ENCODE peak calls at places on chromosome 16, in eight cellular contexts. One of them, this sample, is unnamed.

GRCh38 chr16:29891525-29892457 is 7.6 kb downstream of the SEZ6L2 start:
- DNase-seq in K562: no peak
- DNase-seq in BJ: no peak
- DNase-seq in left ventricle myocardium inferior: no peak
- DNase-seq in H1: no peak
- DNase-seq in fibroblast of lung: no peak
- DNase-seq in uterus: no peak
- DNase-seq in choroid plexus epithelial cell: no peak
- DNase-seq in this sample: no peak

GRCh38 chr16:10509534-10510025 is 70.8 kb downstream of the EMP2 start:
- DNase-seq in K562: peak; percentile 78
- DNase-seq in BJ: no peak
- DNase-seq in left ventricle myocardium inferior: no peak
- DNase-seq in H1: peak; percentile 33
- DNase-seq in fibroblast of lung: peak; percentile 86
- DNase-seq in uterus: peak; percentile 50
- DNase-seq in choroid plexus epithelial cell: peak; percentile 92
- DNase-seq in this sample: no peak

GRCh38 chr16:59330030-59330670 is 596.0 kb upstream of the GOT2 start:
- DNase-seq in K562: no peak
- DNase-seq in BJ: peak; percentile 1
- DNase-seq in left ventricle myocardium inferior: no peak
- DNase-seq in H1: no peak
- DNase-seq in fibroblast of lung: no peak
- DNase-seq in uterus: no peak
- DNase-seq in choroid plexus epithelial cell: peak; percentile 50
- DNase-seq in this sample: no peak

GRCh38 chr16:66945939-66946338 is 10.6 kb downstream of the CES2 start:
- DNase-seq in K562: no peak
- DNase-seq in BJ: no peak
- DNase-seq in left ventricle myocardium inferior: no peak
- DNase-seq in H1: no peak
- DNase-seq in fibroblast of lung: no peak
- DNase-seq in uterus: no peak
- DNase-seq in choroid plexus epithelial cell: no peak
- DNase-seq in this sample: no peak

GRCh38 chr16:2912330-2913199 is 834 bp downstream of the FLYWCH1 start:
- DNase-seq in K562: peak; percentile 59
- DNase-seq in BJ: no peak
- DNase-seq in left ventricle myocardium inferior: no peak
- DNase-seq in H1: no peak
- DNase-seq in fibroblast of lung: peak; percentile 79
- DNase-seq in uterus: peak; percentile 41
- DNase-seq in choroid plexus epithelial cell: peak; percentile 80
- DNase-seq in this sample: peak; percentile 34

GRCh38 chr16:47978491-47979490 is 177.0 kb downstream of the ABCC12 start:
- DNase-seq in K562: no peak
- DNase-seq in BJ: no peak
- DNase-seq in left ventricle myocardium inferior: no peak
- DNase-seq in H1: no peak
- DNase-seq in fibroblast of lung: no peak
- DNase-seq in uterus: no peak
- DNase-seq in choroid plexus epithelial cell: no peak
- DNase-seq in this sample: no peak

GRCh38 chr16:50246299-50247122 is 19.8 kb upstream of the ADCY7 start:
- DNase-seq in K562: no peak
- DNase-seq in BJ: no peak
- DNase-seq in left ventricle myocardium inferior: no peak
- DNase-seq in H1: no peak
- DNase-seq in fibroblast of lung: no peak
- DNase-seq in uterus: no peak
- DNase-seq in choroid plexus epithelial cell: no peak
- DNase-seq in this sample: peak; percentile 38

GRCh38 chr16:67456383-67457140 is 24.4 kb downstream of the ATP6V0D1 start:
- DNase-seq in K562: peak; percentile 38
- DNase-seq in BJ: no peak
- DNase-seq in left ventricle myocardium inferior: peak; percentile 72
- DNase-seq in H1: no peak
- DNase-seq in fibroblast of lung: peak; percentile 63
- DNase-seq in uterus: peak; percentile 82
- DNase-seq in choroid plexus epithelial cell: peak; percentile 55
- DNase-seq in this sample: no peak

GRCh38 chr16:66470556-66470955 is 43.5 kb downstream of the BEAN1 start:
- DNase-seq in K562: no peak
- DNase-seq in BJ: no peak
- DNase-seq in left ventricle myocardium inferior: no peak
- DNase-seq in H1: no peak
- DNase-seq in fibroblast of lung: no peak
- DNase-seq in uterus: no peak
- DNase-seq in choroid plexus epithelial cell: no peak
- DNase-seq in this sample: no peak

GRCh38 chr16:9148376-9149015 is 57.1 kb downstream of the HAPSTR1 start:
- DNase-seq in K562: no peak
- DNase-seq in BJ: no peak
- DNase-seq in left ventricle myocardium inferior: no peak
- DNase-seq in H1: no peak
- DNase-seq in fibroblast of lung: no peak
- DNase-seq in uterus: no peak
- DNase-seq in choroid plexus epithelial cell: no peak
- DNase-seq in this sample: no peak

GRCh38 chr16:68328860-68329370 is 18.1 kb downstream of the PRMT7 start:
- DNase-seq in K562: no peak
- DNase-seq in BJ: no peak
- DNase-seq in left ventricle myocardium inferior: no peak
- DNase-seq in H1: no peak
- DNase-seq in fibroblast of lung: no peak
- DNase-seq in uterus: no peak
- DNase-seq in choroid plexus epithelial cell: no peak
- DNase-seq in this sample: no peak

GRCh38 chr16:17130733-17131132 is 340.0 kb downstream of the XYLT1 start:
- DNase-seq in K562: no peak
- DNase-seq in BJ: no peak
- DNase-seq in left ventricle myocardium inferior: no peak
- DNase-seq in H1: no peak
- DNase-seq in fibroblast of lung: no peak
- DNase-seq in uterus: no peak
- DNase-seq in choroid plexus epithelial cell: no peak
- DNase-seq in this sample: no peak

GRCh38 chr16:4404247-4404966 is 12.0 kb downstream of the CORO7 start:
- DNase-seq in K562: no peak
- DNase-seq in BJ: no peak
- DNase-seq in left ventricle myocardium inferior: peak; percentile 32
- DNase-seq in H1: peak; percentile 72
- DNase-seq in fibroblast of lung: no peak
- DNase-seq in uterus: peak; percentile 40
- DNase-seq in choroid plexus epithelial cell: peak; percentile 70
- DNase-seq in this sample: no peak

GRCh38 chr16:65106792-65107191 is 15.1 kb downstream of the CDH11 start:
- DNase-seq in K562: no peak
- DNase-seq in BJ: no peak
- DNase-seq in left ventricle myocardium inferior: no peak
- DNase-seq in H1: no peak
- DNase-seq in fibroblast of lung: peak; percentile 21
- DNase-seq in uterus: no peak
- DNase-seq in choroid plexus epithelial cell: peak; percentile 75
- DNase-seq in this sample: no peak

GRCh38 chr16:3458278-3458851 is 14.9 kb downstream of the NAA60 start:
- DNase-seq in K562: no peak
- DNase-seq in BJ: no peak
- DNase-seq in left ventricle myocardium inferior: no peak
- DNase-seq in H1: no peak
- DNase-seq in fibroblast of lung: peak; percentile 35
- DNase-seq in uterus: no peak
- DNase-seq in choroid plexus epithelial cell: peak; percentile 67
- DNase-seq in this sample: no peak

GRCh38 chr16:72202014-72202413 is 30.1 kb upstream of the PMFBP1 start:
- DNase-seq in K562: no peak
- DNase-seq in BJ: no peak
- DNase-seq in left ventricle myocardium inferior: no peak
- DNase-seq in H1: no peak
- DNase-seq in fibroblast of lung: no peak
- DNase-seq in uterus: no peak
- DNase-seq in choroid plexus epithelial cell: no peak
- DNase-seq in this sample: no peak

GRCh38 chr16:87882436-87883019 is 13.2 kb upstream of the SLC7A5 start:
- DNase-seq in K562: no peak
- DNase-seq in BJ: no peak
- DNase-seq in left ventricle myocardium inferior: no peak
- DNase-seq in H1: no peak
- DNase-seq in fibroblast of lung: no peak
- DNase-seq in uterus: no peak
- DNase-seq in choroid plexus epithelial cell: no peak
- DNase-seq in this sample: no peak

GRCh38 chr16:2614761-2615191 is 67.5 kb upstream of the KCTD5 start:
- DNase-seq in K562: no peak
- DNase-seq in BJ: no peak
- DNase-seq in left ventricle myocardium inferior: no peak
- DNase-seq in H1: no peak
- DNase-seq in fibroblast of lung: no peak
- DNase-seq in uterus: no peak
- DNase-seq in choroid plexus epithelial cell: no peak
- DNase-seq in this sample: no peak

GRCh38 chr16:89711601-89712475 is 8.9 kb downstream of the VPS9D1 start:
- DNase-seq in K562: peak; percentile 98
- DNase-seq in BJ: no peak
- DNase-seq in left ventricle myocardium inferior: no peak
- DNase-seq in H1: no peak
- DNase-seq in fibroblast of lung: peak; percentile 71
- DNase-seq in uterus: no peak
- DNase-seq in choroid plexus epithelial cell: peak; percentile 67
- DNase-seq in this sample: peak; percentile 76

GRCh38 chr16:30622455-30623032 is 12.4 kb upstream of the ZNF689 start:
- DNase-seq in K562: no peak
- DNase-seq in BJ: no peak
- DNase-seq in left ventricle myocardium inferior: no peak
- DNase-seq in H1: no peak
- DNase-seq in fibroblast of lung: no peak
- DNase-seq in uterus: no peak
- DNase-seq in choroid plexus epithelial cell: no peak
- DNase-seq in this sample: no peak

GRCh38 chr16:20799599-20799998 is 6.7 kb downstream of the ERI2 start:
- DNase-seq in K562: no peak
- DNase-seq in BJ: no peak
- DNase-seq in left ventricle myocardium inferior: no peak
- DNase-seq in H1: no peak
- DNase-seq in fibroblast of lung: peak; percentile 69
- DNase-seq in uterus: no peak
- DNase-seq in choroid plexus epithelial cell: peak; percentile 65
- DNase-seq in this sample: no peak
- TF ChIP-seq CTCF in K562: peak; percentile 65
- TF ChIP-seq CTCF in BJ: peak; percentile 42
- TF ChIP-seq CTCF in left ventricle myocardium inferior: peak; percentile 62
- TF ChIP-seq CTCF in H1: no peak
- TF ChIP-seq CTCF in fibroblast of lung: peak; percentile 21
- TF ChIP-seq CTCF in uterus: peak; percentile 43
- TF ChIP-seq CTCF in choroid plexus epithelial cell: peak; percentile 58
- TF ChIP-seq CTCF in this sample: no peak

GRCh38 chr16:56450901-56451752 is at the start of the genes NUDT21 and OGFOD1:
- DNase-seq in K562: peak; percentile 97
- DNase-seq in BJ: peak; percentile 97
- DNase-seq in left ventricle myocardium inferior: peak; percentile 93
- DNase-seq in H1: peak; percentile 70
- DNase-seq in fibroblast of lung: peak; percentile 98
- DNase-seq in uterus: peak; percentile 93
- DNase-seq in choroid plexus epithelial cell: peak; percentile 99
- DNase-seq in this sample: peak; percentile 73
- TF ChIP-seq CTCF in K562: no peak
- TF ChIP-seq CTCF in BJ: no peak
- TF ChIP-seq CTCF in left ventricle myocardium inferior: peak; percentile 31
- TF ChIP-seq CTCF in H1: no peak
- TF ChIP-seq CTCF in fibroblast of lung: no peak
- TF ChIP-seq CTCF in uterus: no peak
- TF ChIP-seq CTCF in choroid plexus epithelial cell: peak; percentile 7
- TF ChIP-seq CTCF in this sample: no peak

GRCh38 chr16:85004587-85005205 is 6.6 kb downstream of the ZDHHC7 start:
- DNase-seq in K562: peak; percentile 64
- DNase-seq in BJ: peak; percentile 74
- DNase-seq in left ventricle myocardium inferior: no peak
- DNase-seq in H1: no peak
- DNase-seq in fibroblast of lung: peak; percentile 90
- DNase-seq in uterus: peak; percentile 53
- DNase-seq in choroid plexus epithelial cell: peak; percentile 91
- DNase-seq in this sample: no peak

GRCh38 chr16:85003723-85004586 is 7.4 kb downstream of the ZDHHC7 start:
- DNase-seq in K562: no peak
- DNase-seq in BJ: no peak
- DNase-seq in left ventricle myocardium inferior: no peak
- DNase-seq in H1: no peak
- DNase-seq in fibroblast of lung: peak; percentile 44
- DNase-seq in uterus: no peak
- DNase-seq in choroid plexus epithelial cell: no peak
- DNase-seq in this sample: no peak

GRCh38 chr16:85002643-85003042 is 8.7 kb downstream of the ZDHHC7 start:
- DNase-seq in K562: no peak
- DNase-seq in BJ: no peak
- DNase-seq in left ventricle myocardium inferior: peak; percentile 52
- DNase-seq in H1: no peak
- DNase-seq in fibroblast of lung: no peak
- DNase-seq in uterus: no peak
- DNase-seq in choroid plexus epithelial cell: no peak
- DNase-seq in this sample: no peak

GRCh38 chr16:85002099-85002541 is 9.2 kb downstream of the ZDHHC7 start:
- DNase-seq in K562: no peak
- DNase-seq in BJ: no peak
- DNase-seq in left ventricle myocardium inferior: no peak
- DNase-seq in H1: no peak
- DNase-seq in fibroblast of lung: no peak
- DNase-seq in uterus: no peak
- DNase-seq in choroid plexus epithelial cell: no peak
- DNase-seq in this sample: no peak

DNA sequence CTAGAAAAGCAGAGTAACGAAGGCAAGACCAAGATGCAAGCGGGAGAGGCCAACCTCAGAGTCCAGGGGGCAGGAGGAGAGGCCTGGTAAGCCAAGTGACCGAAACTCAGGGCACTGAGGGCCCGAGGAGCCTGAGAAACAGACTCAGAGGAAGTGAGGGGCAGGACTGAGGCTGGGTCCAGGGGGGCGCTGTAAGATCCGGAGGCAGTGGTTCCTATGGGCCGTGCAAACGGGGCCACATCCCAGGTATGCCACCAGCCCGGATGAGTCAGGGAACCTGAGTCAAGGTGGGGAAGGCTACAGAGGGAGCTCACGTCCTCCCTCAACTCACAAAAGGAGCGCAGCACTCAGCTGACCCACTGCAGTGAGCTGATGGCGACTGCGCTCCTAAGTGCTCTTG is 8.3 kb downstream of the ZDHHC7 start:
- DNase-seq in K562: no peak
- DNase-seq in BJ: no peak
- DNase-seq in left ventricle myocardium inferior: no peak
- DNase-seq in H1: no peak
- DNase-seq in fibroblast of lung: no peak
- DNase-seq in uterus: no peak
- DNase-seq in choroid plexus epithelial cell: no peak
- DNase-seq in this sample: no peak
- TF ChIP-seq CTCF in K562: no peak
- TF ChIP-seq CTCF in BJ: no peak
- TF ChIP-seq CTCF in left ventricle myocardium inferior: no peak
- TF ChIP-seq CTCF in H1: no peak
- TF ChIP-seq CTCF in fibroblast of lung: no peak
- TF ChIP-seq CTCF in uterus: no peak
- TF ChIP-seq CTCF in choroid plexus epithelial cell: no peak
- TF ChIP-seq CTCF in this sample: no peak

GRCh38 chr16:53085539-53086450 is 31.0 kb downstream of the CHD9 start:
- DNase-seq in K562: no peak
- DNase-seq in BJ: no peak
- DNase-seq in left ventricle myocardium inferior: no peak
- DNase-seq in H1: no peak
- DNase-seq in fibroblast of lung: peak; percentile 61
- DNase-seq in uterus: no peak
- DNase-seq in choroid plexus epithelial cell: peak; percentile 28
- DNase-seq in this sample: no peak
- TF ChIP-seq CTCF in K562: no peak
- TF ChIP-seq CTCF in BJ: peak; percentile 3
- TF ChIP-seq CTCF in left ventricle myocardium inferior: no peak
- TF ChIP-seq CTCF in H1: no peak
- TF ChIP-seq CTCF in fibroblast of lung: no peak
- TF ChIP-seq CTCF in uterus: no peak
- TF ChIP-seq CTCF in choroid plexus epithelial cell: no peak
- TF ChIP-seq CTCF in this sample: no peak

This sample was measured in activated B cell treated with CpG ODN at 0.5 μM for 24 hours.